ENCODE peak calls at places on chromosomes 16 and 17, in eight cellular contexts. X is activated CD8-positive, alpha-beta memory T cell treated with anti-CD3 and anti-CD28 coated beads for 1 hour; S is H9; D is SIG-M5; H is T1000; A is non-pigmented ciliary epithelial cell; F is mucosa of gallbladder; K is amygdala. Z is an unnamed sample.

GRCh38 chr17:7932949-7933348 is 943 bp downstream of the CNTROB start:
- DNase-seq in X (no peak), S (peak), D (peak), H (peak), A (no peak), F (peak), K (no peak), Z (peak)

GRCh38 chr16:54488729-54489128 is 202.1 kb upstream of the IRX3 start:
- DNase-seq in X (no peak), S (no peak), D (no peak), H (no peak), A (no peak), F (no peak), K (no peak), Z (no peak)

GRCh38 chr16:84379008-84379730 is 10.8 kb downstream of the ATP2C2 start:
- DNase-seq in X (no peak), S (no peak), D (no peak), H (no peak), A (no peak), F (no peak), K (no peak), Z (no peak)

GRCh38 chr16:57537596-57538234 is 1.3 kb upstream of the CCDC102A start:
- DNase-seq in X (no peak), S (peak), D (no peak), H (no peak), A (no peak), F (no peak), K (no peak), Z (no peak)

GRCh38 chr16:66275795-66276428 is 90.6 kb upstream of the CDH5 start:
- DNase-seq in X (no peak), S (peak), D (no peak), H (peak), A (no peak), F (peak), K (no peak), Z (peak)

GRCh38 chr17:72432143-72432604 is 311.4 kb downstream of the SOX9 start:
- DNase-seq in X (no peak), S (peak), D (no peak), H (no peak), A (no peak), F (no peak), K (no peak), Z (peak)

GRCh38 chr16:71746442-71747046 is 22.0 kb upstream of the PHLPP2 start:
- DNase-seq in X (no peak), S (no peak), D (no peak), H (no peak), A (peak), F (no peak), K (no peak), Z (peak)

GRCh38 chr17:81033535-81034167 is 1.3 kb upstream of the BAIAP2 start:
- DNase-seq in X (no peak), S (no peak), D (no peak), H (no peak), A (no peak), F (no peak), K (no peak), Z (no peak)

GRCh38 chr16:15843635-15844279 is 13.1 kb downstream of the MYH11 start:
- DNase-seq in X (no peak), S (no peak), D (no peak), H (no peak), A (no peak), F (no peak), K (no peak), Z (no peak)

GRCh38 chr16:85508388-85508787 is 104.7 kb upstream of the GSE1 start:
- DNase-seq in X (no peak), S (no peak), D (no peak), H (no peak), A (no peak), F (no peak), K (no peak), Z (no peak)

GRCh38 chr17:73231363-73231762 is 30.3 kb downstream of the CPSF4L start:
- DNase-seq in X (no peak), S (no peak), D (no peak), H (no peak), A (no peak), F (no peak), K (no peak), Z (peak)

GRCh38 chr17:53313746-53314145 is 509.0 kb upstream of the KIF2B start:
- DNase-seq in X (no peak), S (no peak), D (no peak), H (no peak), A (peak), F (no peak), K (no peak), Z (no peak)

GRCh38 chr16:22923491-22923890 is 109.5 kb downstream of the HS3ST2 start:
- DNase-seq in X (no peak), S (no peak), D (no peak), H (no peak), A (no peak), F (no peak), K (no peak), Z (no peak)

GRCh38 chr16:54787045-54787444 is 143.6 kb upstream of the IRX5 start:
- DNase-seq in X (no peak), S (no peak), D (no peak), H (no peak), A (no peak), F (no peak), K (no peak), Z (no peak)

GRCh38 chr16:46972971-46973456 is 460 bp downstream of the DNAJA2 start:
- DNase-seq in X (no peak), S (peak), D (no peak), H (no peak), A (no peak), F (peak), K (no peak), Z (peak)

GRCh38 chr16:50841081-50841886 is 99.4 kb downstream of the CYLD start:
- DNase-seq in X (no peak), S (peak), D (no peak), H (no peak), A (no peak), F (no peak), K (no peak), Z (peak)

GRCh38 chr16:53821487-53821886 is 117.5 kb downstream of the FTO start:
- DNase-seq in X (no peak), S (no peak), D (no peak), H (no peak), A (no peak), F (no peak), K (no peak), Z (peak)

Z was measured in choroid plexus epithelial cell.